ENCODE peak calls at places on chromosomes 12 and 14, in seven cellular contexts. E, C, O, D, B, S and Y are unnamed samples.

GRCh38 chr14:85060116-85060515 is 469.8 kb upstream of the FLRT2 start:
- DNase-seq in B (no peak), O (peak; percentile 46), D (no peak), E (no peak), C (no peak), S (no peak), Y (no peak)

GRCh38 chr12:82608706-82609105 is 78.0 kb upstream of the TMTC2 start:
- DNase-seq in B (no peak), E (no peak), O (peak; percentile 25), S (no peak), D (no peak), C (no peak), Y (no peak)

GRCh38 chr12:123519151-123520001 is 14.1 kb downstream of the RILPL1 start:
- DNase-seq in B (no peak), O (peak; percentile 94), D (peak; percentile 91), E (no peak), C (peak; percentile 91), S (no peak), Y (peak; percentile 42)

GRCh38 chr12:49332891-49333371 is 4.1 kb downstream of the C1QL4 start:
- DNase-seq in S (no peak), C (no peak), O (no peak), B (no peak), D (no peak), E (no peak), Y (no peak)

GRCh38 chr14:74491952-74492351 is 1.2 kb downstream of the NPC2 start:
- DNase-seq in D (peak; percentile 41), C (no peak), S (no peak), E (no peak), B (no peak), O (peak; percentile 54), Y (no peak)

GRCh38 chr12:129773170-129773493 is 130.7 kb downstream of the TMEM132D start:
- DNase-seq in C (no peak), E (no peak), D (no peak), O (no peak), S (no peak), B (no peak), Y (no peak)

GRCh38 chr12:113436586-113436985 is 14.4 kb downstream of the SDSL start:
- DNase-seq in D (no peak), C (no peak), O (no peak), B (no peak), E (no peak), S (no peak), Y (no peak)

GRCh38 chr12:130334937-130335336 is 2.8 kb upstream of the PIWIL1 start:
- DNase-seq in E (no peak), C (no peak), B (no peak), O (peak; percentile 1), D (no peak), S (no peak), Y (no peak)

GRCh38 chr12:94603434-94604068 is 46.8 kb downstream of the TMCC3 start:
- DNase-seq in S (peak; percentile 33), D (no peak), O (no peak), B (no peak), E (no peak), C (no peak), Y (no peak)

GRCh38 chr12:52794479-52795331 is 1.2 kb downstream of the KRT3 start:
- DNase-seq in B (no peak), D (no peak), S (no peak), E (no peak), C (no peak), O (peak; percentile 83), Y (no peak)

GRCh38 chr12:4274960-4275868 is 1.7 kb downstream of the CCND2 start:
- DNase-seq in E (no peak), D (peak; percentile 27), C (no peak), O (peak; percentile 65), S (no peak), B (no peak), Y (no peak)

GRCh38 chr14:72528059-72528950 is 365.6 kb downstream of the DPF3 start:
- DNase-seq in E (no peak), B (no peak), O (peak; percentile 24), S (no peak), D (no peak), C (no peak), Y (no peak)

GRCh38 chr12:49059385-49060232 is 985 bp downstream of the KMT2D start:
- DNase-seq in C (no peak), B (no peak), S (no peak), E (no peak), O (peak; percentile 9), D (peak; percentile 24), Y (no peak)

GRCh38 chr14:64937821-64938193 is 4.7 kb downstream of the GPX2 start:
- DNase-seq in S (no peak), C (no peak), E (no peak), D (no peak), B (no peak), O (no peak), Y (no peak)

GRCh38 chr12:114668151-114668891 is 15.7 kb downstream of the TBX3 start:
- DNase-seq in B (no peak), S (no peak), C (peak; percentile 78), O (peak; percentile 91), D (peak; percentile 92), E (no peak), Y (no peak)

GRCh38 chr12:107570721-107571120 is 114.9 kb upstream of the PWP1 start:
- DNase-seq in B (peak; percentile 16), D (no peak), O (no peak), C (no peak), S (no peak), E (no peak), Y (no peak)

GRCh38 chr12:121980211-121980891 is 41.3 kb upstream of the BCL7A start:
- DNase-seq in D (no peak), C (peak; percentile 58), E (no peak), S (no peak), O (no peak), B (no peak), Y (no peak)

GRCh38 chr12:65430571-65431306 is 152.3 kb downstream of the MSRB3 start:
- DNase-seq in D (no peak), S (no peak), B (no peak), C (no peak), E (peak; percentile 9), O (peak; percentile 62), Y (no peak)

DNA sequence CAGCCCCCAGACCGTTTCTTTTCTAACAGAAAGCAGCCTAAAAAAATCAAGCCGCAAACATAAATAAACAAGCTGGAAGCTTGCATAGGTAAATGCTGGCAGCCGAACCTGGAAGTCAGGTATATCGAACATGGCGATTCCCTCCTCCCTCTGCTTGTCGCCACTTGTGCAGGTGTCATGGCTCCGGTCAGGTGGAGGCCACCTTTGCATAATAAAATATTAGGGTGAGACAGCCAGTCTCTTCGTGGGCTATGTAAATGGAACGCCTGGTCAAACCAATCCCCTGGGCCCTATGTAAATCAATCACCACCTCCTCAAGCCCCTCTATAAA is 223.9 kb upstream of the DAAM1 start:
- DNase-seq in B (no peak), C (no peak), S (no peak), D (no peak), O (no peak), E (no peak), Y (no peak)
- H3K4me3 ChIP-seq in B (no peak overlapping the region), C (no peak overlapping the region), S (no peak overlapping the region), D (no peak overlapping the region), O (no peak overlapping the region), E (no peak overlapping the region), Y (no peak overlapping the region)

DNA sequence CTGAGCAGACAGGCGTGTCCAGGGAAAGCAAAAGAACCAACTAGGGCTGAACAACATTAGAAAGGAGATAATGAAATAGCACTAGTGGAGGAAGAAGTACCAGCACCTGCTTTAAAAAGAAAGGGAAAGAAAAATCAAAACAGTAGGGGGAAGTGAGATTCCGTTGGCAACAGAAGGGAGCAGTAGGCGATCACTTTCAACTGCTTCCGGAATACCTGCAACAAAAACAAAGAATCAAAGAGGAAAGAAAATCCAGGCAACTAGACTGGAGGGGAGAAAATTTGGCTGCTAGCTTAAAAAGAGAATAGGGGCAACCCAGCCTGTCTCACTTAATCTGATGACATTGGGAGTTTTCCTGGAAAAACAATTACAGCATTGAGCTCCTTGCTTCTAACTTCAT is 2.7 kb upstream of the DACT1 start:
- DNase-seq in O (no peak), C (no peak), B (no peak), E (no peak), D (no peak), S (no peak), Y (no peak)
- H3K4me3 ChIP-seq in O (no peak overlapping the region), C (peak overlapping the region; percentile 11), B (no peak overlapping the region), E (no peak overlapping the region), D (no peak overlapping the region), S (no peak overlapping the region), Y (no peak overlapping the region)

GRCh38 chr12:75208851-75209781 is 523 bp downstream of the KCNC2 start:
- DNase-seq in B (peak; percentile 1), O (peak; percentile 26), S (no peak), E (no peak), C (no peak), D (no peak), Y (no peak)
- H3K4me3 ChIP-seq in B (no peak overlapping the region), O (peak overlapping the region; percentile 6), S (no peak overlapping the region), E (peak overlapping the region; percentile 26), C (no peak overlapping the region), D (no peak overlapping the region), Y (no peak overlapping the region)

GRCh38 chr12:14958361-14959125 is 2.9 kb downstream of the ARHGDIB start:
- DNase-seq in O (no peak), B (no peak), D (no peak), S (no peak), C (no peak), E (no peak), Y (no peak)
- H3K4me3 ChIP-seq in O (no peak overlapping the region), B (no peak overlapping the region), D (no peak overlapping the region), S (peak overlapping the region; percentile 64), C (peak overlapping the region; percentile 22), E (no peak overlapping the region), Y (no peak overlapping the region)

DNA sequence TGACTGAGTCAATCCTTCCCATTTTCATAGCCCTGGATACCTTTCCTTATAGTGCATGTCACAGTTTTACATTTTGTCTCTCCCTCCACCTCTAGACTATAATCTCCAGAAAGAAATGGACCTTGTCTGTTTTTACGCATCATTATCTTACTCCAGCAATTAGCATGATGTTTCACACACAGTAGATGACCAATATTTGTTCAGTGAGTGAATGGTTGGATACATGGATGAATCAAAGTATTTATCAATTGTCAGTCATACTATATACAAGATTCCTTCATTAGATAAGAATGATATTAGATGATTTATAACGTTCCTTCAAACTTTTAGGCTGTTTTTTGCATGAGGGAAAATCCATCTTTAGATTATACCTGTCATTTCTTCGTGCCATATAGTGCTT is 61.1 kb downstream of the PTHLH start:
- DNase-seq in O (no peak), B (no peak), C (no peak), S (no peak), E (no peak), D (no peak), Y (no peak)
- H3K4me3 ChIP-seq in O (no peak overlapping the region), B (no peak overlapping the region), C (no peak overlapping the region), S (no peak overlapping the region), E (no peak overlapping the region), D (no peak overlapping the region), Y (no peak overlapping the region)

DNA sequence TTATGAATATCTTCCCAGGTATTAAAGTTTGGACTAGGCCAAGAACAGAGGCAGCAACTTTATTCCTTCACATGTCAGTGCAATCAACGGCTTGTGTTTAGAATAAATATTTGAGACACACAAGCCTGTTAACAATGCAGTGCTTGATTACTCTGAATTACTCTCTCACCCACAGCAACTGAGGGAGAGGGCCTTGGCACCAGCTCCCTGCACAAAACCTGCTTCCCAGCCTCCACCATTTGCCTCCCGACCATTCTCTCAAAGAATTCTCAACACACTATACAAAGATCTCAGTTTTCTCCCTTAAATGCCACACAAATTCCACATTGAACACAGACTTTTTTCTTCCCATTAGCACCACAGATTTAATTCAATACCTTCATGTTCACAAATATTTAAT is 77.0 kb downstream of the STON2 start:
- DNase-seq in D (no peak), E (no peak), O (no peak), B (no peak), S (no peak), C (no peak), Y (no peak)
- H3K4me3 ChIP-seq in D (peak overlapping the region; percentile 21), E (no peak overlapping the region), O (peak overlapping the region; percentile 88), B (no peak overlapping the region), S (no peak overlapping the region), C (no peak overlapping the region), Y (no peak overlapping the region)